ENCODE peak calls at places on chromosomes 12 and 14, in four cellular contexts. One of them, this sample, is unnamed.

GRCh38 chr12:39062266-39062996 is 157.0 kb upstream of the CPNE8 start:
- DNase-seq in astrocyte of the spinal cord: no peak
- DNase-seq in cardiac muscle cell: no peak
- DNase-seq in hepatocyte: no peak
- DNase-seq in this sample: no peak

GRCh38 chr12:50246159-50246865 is 37.0 kb downstream of the LIMA1 start:
- DNase-seq in cardiac muscle cell: no peak
- DNase-seq in hepatocyte: no peak
- DNase-seq in astrocyte of the spinal cord: no peak
- DNase-seq in this sample: no peak

GRCh38 chr12:130916251-130916911 is 37.3 kb upstream of the ADGRD1 start:
- DNase-seq in hepatocyte: peak; percentile 81
- DNase-seq in astrocyte of the spinal cord: peak; percentile 7
- DNase-seq in cardiac muscle cell: peak; percentile 82
- DNase-seq in this sample: peak; percentile 81

GRCh38 chr14:22653012-22653621 is 9.0 kb upstream of the OR6J1 start:
- DNase-seq in cardiac muscle cell: peak; percentile 77
- DNase-seq in hepatocyte: peak; percentile 80
- DNase-seq in astrocyte of the spinal cord: peak; percentile 69
- DNase-seq in this sample: peak; percentile 61

GRCh38 chr12:100458191-100458590 is 15.5 kb upstream of the NR1H4 start:
- DNase-seq in hepatocyte: no peak
- DNase-seq in cardiac muscle cell: no peak
- DNase-seq in astrocyte of the spinal cord: no peak
- DNase-seq in this sample: no peak

GRCh38 chr12:53775478-53776145 is 23.8 kb upstream of the CISTR start:
- DNase-seq in astrocyte of the spinal cord: no peak
- DNase-seq in hepatocyte: no peak
- DNase-seq in cardiac muscle cell: no peak
- DNase-seq in this sample: no peak

GRCh38 chr12:100391856-100392255 is 35.0 kb downstream of the SLC17A8 start:
- DNase-seq in cardiac muscle cell: no peak
- DNase-seq in astrocyte of the spinal cord: no peak
- DNase-seq in hepatocyte: peak; percentile 36
- DNase-seq in this sample: no peak

GRCh38 chr14:101715209-101716076 is 46.1 kb upstream of the PPP2R5C start:
- DNase-seq in astrocyte of the spinal cord: no peak
- DNase-seq in hepatocyte: no peak
- DNase-seq in cardiac muscle cell: no peak
- DNase-seq in this sample: peak; percentile 7

GRCh38 chr12:71440393-71441349 is 1.1 kb downstream of the LGR5 start:
- DNase-seq in astrocyte of the spinal cord: no peak
- DNase-seq in hepatocyte: peak; percentile 32
- DNase-seq in cardiac muscle cell: peak; percentile 18
- DNase-seq in this sample: peak; percentile 20

GRCh38 chr12:828726-829395 is 76.5 kb downstream of the WNK1 start:
- DNase-seq in astrocyte of the spinal cord: no peak
- DNase-seq in cardiac muscle cell: no peak
- DNase-seq in hepatocyte: no peak
- DNase-seq in this sample: no peak
- TF ChIP-seq CTCF in astrocyte of the spinal cord: no peak
- TF ChIP-seq CTCF in cardiac muscle cell: no peak
- TF ChIP-seq CTCF in hepatocyte: no peak
- TF ChIP-seq CTCF in this sample: no peak

GRCh38 chr12:2382391-2383155 is 329.8 kb downstream of the CACNA1C start:
- DNase-seq in astrocyte of the spinal cord: no peak
- DNase-seq in cardiac muscle cell: no peak
- DNase-seq in hepatocyte: no peak
- DNase-seq in this sample: no peak
- TF ChIP-seq CTCF in astrocyte of the spinal cord: no peak
- TF ChIP-seq CTCF in cardiac muscle cell: peak; percentile 7
- TF ChIP-seq CTCF in hepatocyte: no peak
- TF ChIP-seq CTCF in this sample: no peak

GRCh38 chr12:3667485-3667884 is 85.4 kb downstream of the CRACR2A start:
- DNase-seq in cardiac muscle cell: no peak
- DNase-seq in hepatocyte: no peak
- DNase-seq in astrocyte of the spinal cord: no peak
- DNase-seq in this sample: no peak
- TF ChIP-seq CTCF in cardiac muscle cell: no peak
- TF ChIP-seq CTCF in hepatocyte: peak; percentile 14
- TF ChIP-seq CTCF in astrocyte of the spinal cord: peak; percentile 1
- TF ChIP-seq CTCF in this sample: no peak

GRCh38 chr14:104826858-104827172 is 25.9 kb downstream of the ZBTB42 start:
- DNase-seq in hepatocyte: no peak
- DNase-seq in astrocyte of the spinal cord: no peak
- DNase-seq in cardiac muscle cell: no peak
- DNase-seq in this sample: peak; percentile 39

GRCh38 chr14:104830781-104831180 is 29.9 kb downstream of the ZBTB42 start:
- DNase-seq in hepatocyte: no peak
- DNase-seq in astrocyte of the spinal cord: no peak
- DNase-seq in cardiac muscle cell: no peak
- DNase-seq in this sample: no peak

GRCh38 chr14:104826197-104826857 is 25.4 kb downstream of the ZBTB42 start:
- DNase-seq in astrocyte of the spinal cord: peak; percentile 58
- DNase-seq in cardiac muscle cell: peak; percentile 92
- DNase-seq in hepatocyte: peak; percentile 94
- DNase-seq in this sample: peak; percentile 96

GRCh38 chr14:104824353-104824997 is 23.6 kb downstream of the ZBTB42 start:
- DNase-seq in hepatocyte: no peak
- DNase-seq in cardiac muscle cell: no peak
- DNase-seq in astrocyte of the spinal cord: no peak
- DNase-seq in this sample: no peak

GRCh38 chr14:104827173-104828055 is 26.5 kb downstream of the ZBTB42 start:
- DNase-seq in cardiac muscle cell: peak; percentile 92
- DNase-seq in astrocyte of the spinal cord: peak; percentile 39
- DNase-seq in hepatocyte: peak; percentile 84
- DNase-seq in this sample: peak; percentile 83
- TF ChIP-seq CTCF in cardiac muscle cell: peak; percentile 47
- TF ChIP-seq CTCF in astrocyte of the spinal cord: peak; percentile 70
- TF ChIP-seq CTCF in hepatocyte: peak; percentile 46
- TF ChIP-seq CTCF in this sample: peak; percentile 36

GRCh38 chr14:75926431-75926830 is 55.4 kb downstream of the TGFB3 start:
- DNase-seq in hepatocyte: no peak
- DNase-seq in cardiac muscle cell: no peak
- DNase-seq in astrocyte of the spinal cord: no peak
- DNase-seq in this sample: no peak
- TF ChIP-seq CTCF in hepatocyte: no peak
- TF ChIP-seq CTCF in cardiac muscle cell: no peak
- TF ChIP-seq CTCF in astrocyte of the spinal cord: no peak
- TF ChIP-seq CTCF in this sample: no peak

GRCh38 chr12:123938679-123939480 is 33.8 kb downstream of the CCDC92 start:
- DNase-seq in cardiac muscle cell: peak; percentile 32
- DNase-seq in astrocyte of the spinal cord: no peak
- DNase-seq in hepatocyte: no peak
- DNase-seq in this sample: no peak
- TF ChIP-seq CTCF in cardiac muscle cell: peak; percentile 44
- TF ChIP-seq CTCF in astrocyte of the spinal cord: peak; percentile 48
- TF ChIP-seq CTCF in hepatocyte: peak; percentile 28
- TF ChIP-seq CTCF in this sample: peak; percentile 8

DNA sequence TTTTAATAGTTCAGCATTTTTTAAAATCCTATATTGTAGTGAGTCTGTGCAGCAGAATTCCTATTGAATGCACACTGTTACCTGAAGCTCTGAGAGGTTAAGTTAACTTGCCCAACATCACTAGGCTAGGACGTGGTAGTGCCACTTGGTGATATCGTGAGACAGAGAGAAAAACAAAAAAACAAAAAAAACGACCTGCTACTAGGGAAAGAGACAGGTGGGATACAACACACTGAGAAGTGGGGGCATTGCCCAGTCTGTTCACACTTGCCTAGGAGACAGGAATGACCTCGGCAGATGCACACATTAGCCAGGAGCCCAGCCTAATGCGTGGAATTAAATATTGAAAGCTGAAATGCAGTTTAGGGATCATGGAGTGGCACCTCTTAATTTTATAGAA is 129.7 kb upstream of the CCND2 start:
- DNase-seq in cardiac muscle cell: no peak
- DNase-seq in astrocyte of the spinal cord: no peak
- DNase-seq in hepatocyte: no peak
- DNase-seq in this sample: no peak
- TF ChIP-seq CTCF in cardiac muscle cell: no peak
- TF ChIP-seq CTCF in astrocyte of the spinal cord: no peak
- TF ChIP-seq CTCF in hepatocyte: no peak
- TF ChIP-seq CTCF in this sample: no peak

DNA sequence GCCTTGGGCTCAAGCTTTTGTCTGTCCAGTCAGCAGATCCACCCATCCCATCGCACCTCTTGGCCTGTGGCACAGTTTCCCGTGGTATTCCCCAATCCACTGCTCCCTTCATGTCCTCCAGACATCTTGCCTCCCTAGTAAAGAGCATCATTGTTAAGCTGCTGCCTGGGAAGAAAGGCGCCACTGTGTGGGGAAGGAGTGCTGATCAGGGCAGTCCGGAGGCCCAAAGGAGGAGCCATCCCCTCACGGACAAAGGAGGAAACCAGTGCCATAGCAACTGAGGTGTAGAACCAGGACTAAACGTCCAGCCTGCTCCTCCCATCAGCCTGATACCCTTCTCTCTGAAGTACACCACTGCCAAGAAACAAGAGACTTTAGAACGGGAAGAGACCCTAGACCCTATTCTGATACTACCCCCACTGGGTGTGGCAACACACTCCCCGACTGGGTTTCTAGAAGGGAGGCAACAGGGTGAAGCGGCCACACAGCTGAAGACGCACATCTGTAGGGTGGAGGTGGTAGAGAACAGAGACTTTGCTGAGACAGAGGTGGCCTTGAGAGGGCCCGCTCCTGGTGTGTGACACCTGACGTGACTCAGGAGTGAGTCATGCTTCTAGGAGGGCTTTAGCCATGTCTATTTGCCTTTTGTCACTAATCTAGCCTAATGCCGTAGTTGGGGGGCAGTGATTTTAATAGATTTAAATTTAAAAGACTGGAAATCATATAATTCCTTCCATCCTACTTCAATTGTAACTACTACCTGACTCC is 185.0 kb downstream of the DPF3 start:
- DNase-seq in hepatocyte: peak; percentile 45
- DNase-seq in cardiac muscle cell: no peak
- DNase-seq in astrocyte of the spinal cord: no peak
- DNase-seq in this sample: no peak
- TF ChIP-seq CTCF in hepatocyte: no peak
- TF ChIP-seq CTCF in cardiac muscle cell: no peak
- TF ChIP-seq CTCF in astrocyte of the spinal cord: no peak
- TF ChIP-seq CTCF in this sample: no peak

This sample was measured in GM13976.